ENCODE peak calls at places on chromosomes 6 and 20, in five cellular contexts. One of them, this sample, is unnamed.

GRCh38 chr6:72623808-72624207 is 1.9 kb downstream of the KCNQ5 start:
- DNase-seq in HFFc6: no peak
- DNase-seq in activated T-cell treated with anti-CD3 and anti-CD28 coated beads, Interleukin-2, amount 50 U/mL, for 24 hours: no peak
- DNase-seq in T-cell: no peak
- DNase-seq in spleen: no peak
- DNase-seq in this sample: no peak

GRCh38 chr20:60967431-60968316 is 284.4 kb upstream of the CDH4 start:
- DNase-seq in HFFc6: no peak
- DNase-seq in activated T-cell treated with anti-CD3 and anti-CD28 coated beads, Interleukin-2, amount 50 U/mL, for 24 hours: no peak
- DNase-seq in T-cell: no peak
- DNase-seq in spleen: no peak
- DNase-seq in this sample: no peak

GRCh38 chr6:44464527-44465310 is 77.2 kb downstream of the CDC5L start:
- DNase-seq in HFFc6: peak
- DNase-seq in activated T-cell treated with anti-CD3 and anti-CD28 coated beads, Interleukin-2, amount 50 U/mL, for 24 hours: no peak
- DNase-seq in T-cell: no peak
- DNase-seq in spleen: no peak
- DNase-seq in this sample: no peak

GRCh38 chr6:116629467-116630063 is 13.3 kb downstream of the RSPH4A start:
- DNase-seq in HFFc6: no peak
- DNase-seq in activated T-cell treated with anti-CD3 and anti-CD28 coated beads, Interleukin-2, amount 50 U/mL, for 24 hours: no peak
- DNase-seq in T-cell: no peak
- DNase-seq in spleen: no peak
- DNase-seq in this sample: no peak

GRCh38 chr6:138429731-138430130 is 25.7 kb downstream of the HEBP2 start:
- DNase-seq in HFFc6: no peak
- DNase-seq in activated T-cell treated with anti-CD3 and anti-CD28 coated beads, Interleukin-2, amount 50 U/mL, for 24 hours: no peak
- DNase-seq in T-cell: no peak
- DNase-seq in spleen: no peak
- DNase-seq in this sample: no peak

GRCh38 chr6:1792989-1793388 is 183.3 kb downstream of the FOXC1 start:
- DNase-seq in HFFc6: peak
- DNase-seq in activated T-cell treated with anti-CD3 and anti-CD28 coated beads, Interleukin-2, amount 50 U/mL, for 24 hours: no peak
- DNase-seq in T-cell: no peak
- DNase-seq in spleen: no peak
- DNase-seq in this sample: no peak

GRCh38 chr6:138432063-138432356 is 28.0 kb downstream of the HEBP2 start:
- DNase-seq in HFFc6: no peak
- DNase-seq in activated T-cell treated with anti-CD3 and anti-CD28 coated beads, Interleukin-2, amount 50 U/mL, for 24 hours: no peak
- DNase-seq in T-cell: no peak
- DNase-seq in spleen: no peak
- DNase-seq in this sample: no peak

GRCh38 chr6:15368873-15369272 is 123.0 kb downstream of the JARID2 start:
- DNase-seq in HFFc6: no peak
- DNase-seq in activated T-cell treated with anti-CD3 and anti-CD28 coated beads, Interleukin-2, amount 50 U/mL, for 24 hours: no peak
- DNase-seq in T-cell: no peak
- DNase-seq in spleen: no peak
- DNase-seq in this sample: no peak

GRCh38 chr20:62902926-62903615 is 23.2 kb downstream of the DIDO1 start:
- DNase-seq in HFFc6: no peak
- DNase-seq in activated T-cell treated with anti-CD3 and anti-CD28 coated beads, Interleukin-2, amount 50 U/mL, for 24 hours: no peak
- DNase-seq in T-cell: no peak
- DNase-seq in spleen: no peak
- DNase-seq in this sample: no peak

GRCh38 chr20:63639093-63639860 is 12.4 kb upstream of the GMEB2 start:
- DNase-seq in HFFc6: no peak
- DNase-seq in activated T-cell treated with anti-CD3 and anti-CD28 coated beads, Interleukin-2, amount 50 U/mL, for 24 hours: peak
- DNase-seq in T-cell: peak
- DNase-seq in spleen: peak
- DNase-seq in this sample: no peak

GRCh38 chr6:170024940-170025339 is 265.9 kb downstream of the DLL1 start:
- DNase-seq in HFFc6: peak
- DNase-seq in activated T-cell treated with anti-CD3 and anti-CD28 coated beads, Interleukin-2, amount 50 U/mL, for 24 hours: no peak
- DNase-seq in T-cell: no peak
- DNase-seq in spleen: peak
- DNase-seq in this sample: no peak

GRCh38 chr6:34084591-34085280 is 61.2 kb downstream of the GRM4 start:
- DNase-seq in HFFc6: no peak
- DNase-seq in activated T-cell treated with anti-CD3 and anti-CD28 coated beads, Interleukin-2, amount 50 U/mL, for 24 hours: no peak
- DNase-seq in T-cell: no peak
- DNase-seq in spleen: no peak
- DNase-seq in this sample: no peak

GRCh38 chr6:28488916-28489365 is 26.7 kb downstream of the GPX6 start:
- DNase-seq in HFFc6: peak
- DNase-seq in activated T-cell treated with anti-CD3 and anti-CD28 coated beads, Interleukin-2, amount 50 U/mL, for 24 hours: peak
- DNase-seq in T-cell: no peak
- DNase-seq in spleen: no peak
- DNase-seq in this sample: no peak

GRCh38 chr6:81304486-81304885 is 448.0 kb downstream of the TENT5A start:
- DNase-seq in HFFc6: no peak
- DNase-seq in activated T-cell treated with anti-CD3 and anti-CD28 coated beads, Interleukin-2, amount 50 U/mL, for 24 hours: no peak
- DNase-seq in T-cell: no peak
- DNase-seq in spleen: no peak
- DNase-seq in this sample: no peak

GRCh38 chr6:122604676-122605075 is 5.5 kb upstream of the PKIB start:
- DNase-seq in HFFc6: no peak
- DNase-seq in activated T-cell treated with anti-CD3 and anti-CD28 coated beads, Interleukin-2, amount 50 U/mL, for 24 hours: no peak
- DNase-seq in T-cell: no peak
- DNase-seq in spleen: no peak
- DNase-seq in this sample: no peak

GRCh38 chr6:167146173-167146572 is 11.6 kb downstream of the GPR31 start:
- DNase-seq in HFFc6: no peak
- DNase-seq in activated T-cell treated with anti-CD3 and anti-CD28 coated beads, Interleukin-2, amount 50 U/mL, for 24 hours: no peak
- DNase-seq in T-cell: no peak
- DNase-seq in spleen: no peak
- DNase-seq in this sample: no peak

GRCh38 chr6:52497652-52498408 is 77.7 kb downstream of the EFHC1 start:
- DNase-seq in HFFc6: no peak
- DNase-seq in activated T-cell treated with anti-CD3 and anti-CD28 coated beads, Interleukin-2, amount 50 U/mL, for 24 hours: no peak
- DNase-seq in T-cell: no peak
- DNase-seq in spleen: no peak
- DNase-seq in this sample: no peak

GRCh38 chr20:36266189-36266588 is 29.9 kb downstream of the AAR2 start:
- DNase-seq in HFFc6: no peak
- DNase-seq in activated T-cell treated with anti-CD3 and anti-CD28 coated beads, Interleukin-2, amount 50 U/mL, for 24 hours: peak
- DNase-seq in T-cell: no peak
- DNase-seq in spleen: no peak
- DNase-seq in this sample: no peak

GRCh38 chr20:38211200-38212097 is 46.4 kb upstream of the TGM2 start:
- DNase-seq in HFFc6: no peak
- DNase-seq in activated T-cell treated with anti-CD3 and anti-CD28 coated beads, Interleukin-2, amount 50 U/mL, for 24 hours: no peak
- DNase-seq in T-cell: no peak
- DNase-seq in spleen: no peak
- DNase-seq in this sample: no peak

GRCh38 chr6:19127085-19127484 is 710.1 kb upstream of the ID4 start:
- DNase-seq in HFFc6: no peak
- DNase-seq in activated T-cell treated with anti-CD3 and anti-CD28 coated beads, Interleukin-2, amount 50 U/mL, for 24 hours: no peak
- DNase-seq in T-cell: no peak
- DNase-seq in spleen: no peak
- DNase-seq in this sample: no peak

GRCh38 chr6:121506761-121507754 is 71.6 kb downstream of the GJA1 start:
- DNase-seq in HFFc6: peak
- DNase-seq in activated T-cell treated with anti-CD3 and anti-CD28 coated beads, Interleukin-2, amount 50 U/mL, for 24 hours: no peak
- DNase-seq in T-cell: no peak
- DNase-seq in spleen: no peak
- DNase-seq in this sample: no peak

GRCh38 chr20:45038747-45039469 is 62.0 kb downstream of the KCNS1 start:
- DNase-seq in HFFc6: no peak
- DNase-seq in activated T-cell treated with anti-CD3 and anti-CD28 coated beads, Interleukin-2, amount 50 U/mL, for 24 hours: no peak
- DNase-seq in T-cell: no peak
- DNase-seq in spleen: no peak
- DNase-seq in this sample: no peak

GRCh38 chr20:34559311-34560140 is 1.0 kb downstream of the MAP1LC3A start:
- DNase-seq in HFFc6: no peak
- DNase-seq in activated T-cell treated with anti-CD3 and anti-CD28 coated beads, Interleukin-2, amount 50 U/mL, for 24 hours: no peak
- DNase-seq in T-cell: no peak
- DNase-seq in spleen: peak
- DNase-seq in this sample: no peak

This sample was measured in iPS DF 19.7.